ENCODE peak calls at places on chromosomes 1 and 21, in eight cellular contexts. K is glutamatergic neuron, O is WTC11, R is left lung, B is fibroblast of pulmonary artery, Q is HCT116, A is AG10803, I is left ventricle myocardium inferior. M is an unnamed sample.

GRCh38 chr1:153343811-153344717 is 4.6 kb downstream of the PGLYRP4 start:
- DNase-seq in K (no peak), O (no peak), R (no peak), B (no peak), Q (no peak), A (no peak), I (no peak), M (no peak)

GRCh38 chr1:160428655-160429054 is 28.3 kb downstream of the VANGL2 start:
- DNase-seq in K (peak), O (peak), R (no peak), B (peak), Q (peak), A (peak), I (no peak), M (no peak)

GRCh38 chr1:230230948-230231738 is 164.1 kb downstream of the GALNT2 start:
- DNase-seq in K (no peak), O (no peak), R (peak), B (no peak), Q (no peak), A (no peak), I (no peak), M (no peak)

GRCh38 chr1:101474039-101474665 is 237.3 kb downstream of the S1PR1 start:
- DNase-seq in K (no peak), O (peak), R (no peak), B (no peak), Q (peak), A (no peak), I (no peak), M (no peak)

GRCh38 chr1:46510341-46510997 is 20.8 kb downstream of the DMBX1 start:
- DNase-seq in K (no peak), O (no peak), R (no peak), B (no peak), Q (no peak), A (no peak), I (no peak), M (no peak)

GRCh38 chr1:148318900-148319242 is 164.2 kb downstream of the PPIAL4G start:
- DNase-seq in K (no peak), O (no peak), R (no peak), B (no peak), Q (no peak), A (no peak), I (no peak), M (no peak)

GRCh38 chr1:193685986-193686385 is 499.6 kb upstream of the B3GALT2 start:
- DNase-seq in K (no peak), O (no peak), R (no peak), B (no peak), Q (no peak), A (no peak), I (no peak), M (no peak)

GRCh38 chr1:31297273-31298247 is 728 bp downstream of the ZCCHC17 start:
- DNase-seq in K (peak), O (no peak), R (no peak), B (peak), Q (no peak), A (peak), I (no peak), M (no peak)

GRCh38 chr21:14591882-14592281 is 45.8 kb upstream of the SAMSN1 start:
- DNase-seq in K (no peak), O (no peak), R (peak), B (peak), Q (no peak), A (peak), I (no peak), M (no peak)

GRCh38 chr1:6860401-6860800 is 75.1 kb downstream of the CAMTA1 start:
- DNase-seq in K (no peak), O (no peak), R (no peak), B (peak), Q (peak), A (peak), I (no peak), M (no peak)

GRCh38 chr1:6888870-6889269 is 103.6 kb downstream of the CAMTA1 start:
- DNase-seq in K (no peak), O (no peak), R (no peak), B (no peak), Q (no peak), A (no peak), I (no peak), M (no peak)

GRCh38 chr1:245963649-245964048 is 543.4 kb downstream of the SMYD3 start:
- DNase-seq in K (no peak), O (no peak), R (no peak), B (no peak), Q (no peak), A (no peak), I (no peak), M (no peak)

GRCh38 chr1:59412705-59413326 is 115.9 kb downstream of the FGGY start:
- DNase-seq in K (no peak), O (no peak), R (no peak), B (no peak), Q (no peak), A (no peak), I (no peak), M (no peak)

GRCh38 chr1:28509705-28510349 is 4.0 kb downstream of the RCC1 start:
- DNase-seq in K (no peak), O (no peak), R (no peak), B (no peak), Q (no peak), A (no peak), I (no peak), M (no peak)

GRCh38 chr1:42852608-42852980 is 6.2 kb downstream of the ZNF691 start:
- DNase-seq in K (no peak), O (no peak), R (no peak), B (no peak), Q (no peak), A (peak), I (no peak), M (no peak)

GRCh38 chr1:44327679-44328491 is 27.2 kb downstream of the ERI3 start:
- DNase-seq in K (peak), O (peak), R (peak), B (peak), Q (peak), A (peak), I (peak), M (peak)

GRCh38 chr21:35528109-35529042 is 479.3 kb upstream of the RUNX1 start:
- DNase-seq in K (no peak), O (no peak), R (peak), B (peak), Q (no peak), A (no peak), I (peak), M (no peak)

GRCh38 chr1:3434406-3435110 is 19.9 kb upstream of the ARHGEF16 start:
- DNase-seq in K (no peak), O (no peak), R (no peak), B (no peak), Q (no peak), A (no peak), I (no peak), M (no peak)

GRCh38 chr1:98454666-98455065 is 206.9 kb upstream of the SNX7 start:
- DNase-seq in K (no peak), O (no peak), R (no peak), B (no peak), Q (no peak), A (no peak), I (no peak), M (no peak)

GRCh38 chr1:211485480-211485857 is 6.5 kb downstream of the RD3 start:
- DNase-seq in K (no peak), O (no peak), R (no peak), B (no peak), Q (no peak), A (no peak), I (no peak), M (no peak)

GRCh38 chr1:37449936-37450335 is 24.4 kb upstream of the ZC3H12A start:
- DNase-seq in K (no peak), O (no peak), R (peak), B (no peak), Q (no peak), A (peak), I (no peak), M (no peak)

GRCh38 chr1:156870734-156871133 is 10.1 kb downstream of the NTRK1 start:
- DNase-seq in K (no peak), O (no peak), R (no peak), B (peak), Q (no peak), A (peak), I (no peak), M (no peak)

GRCh38 chr1:199042193-199042592 is 403.4 kb downstream of the PTPRC start:
- DNase-seq in K (no peak), O (no peak), R (no peak), B (no peak), Q (no peak), A (no peak), I (no peak), M (no peak)

GRCh38 chr1:233516732-233517131 is 97.2 kb upstream of the KCNK1 start:
- DNase-seq in K (no peak), O (no peak), R (no peak), B (no peak), Q (no peak), A (no peak), I (no peak), M (no peak)
- TF ChIP-seq CTCF in K (no peak), O (no peak), R (no peak), B (no peak), Q (no peak), A (no peak), I (no peak), M (no peak)

DNA sequence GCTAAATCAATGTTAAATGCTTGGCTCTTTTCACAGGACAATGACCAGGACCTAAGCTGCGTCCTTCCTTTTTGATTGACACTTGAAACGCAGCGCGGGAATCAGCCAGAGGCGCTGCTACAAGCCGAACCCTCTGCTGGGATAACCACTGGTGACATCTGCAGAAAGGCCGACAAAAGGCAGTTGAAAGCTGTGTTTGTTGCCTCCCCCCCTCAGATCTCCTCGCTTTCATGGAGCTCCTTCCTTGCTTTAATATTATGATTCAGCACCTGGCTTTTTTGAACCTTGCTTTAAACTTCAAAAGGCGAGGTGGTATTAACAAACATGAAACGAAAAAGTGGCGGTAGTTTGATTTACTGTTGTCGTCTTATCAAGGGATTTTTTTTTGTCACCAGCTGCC is 204.5 kb upstream of the PROX1 start:
- DNase-seq in K (no peak), O (no peak), R (no peak), B (no peak), Q (no peak), A (no peak), I (no peak), M (no peak)
- TF ChIP-seq CTCF in K (no peak), O (no peak), R (no peak), B (no peak), Q (no peak), A (no peak), I (no peak), M (no peak)

DNA sequence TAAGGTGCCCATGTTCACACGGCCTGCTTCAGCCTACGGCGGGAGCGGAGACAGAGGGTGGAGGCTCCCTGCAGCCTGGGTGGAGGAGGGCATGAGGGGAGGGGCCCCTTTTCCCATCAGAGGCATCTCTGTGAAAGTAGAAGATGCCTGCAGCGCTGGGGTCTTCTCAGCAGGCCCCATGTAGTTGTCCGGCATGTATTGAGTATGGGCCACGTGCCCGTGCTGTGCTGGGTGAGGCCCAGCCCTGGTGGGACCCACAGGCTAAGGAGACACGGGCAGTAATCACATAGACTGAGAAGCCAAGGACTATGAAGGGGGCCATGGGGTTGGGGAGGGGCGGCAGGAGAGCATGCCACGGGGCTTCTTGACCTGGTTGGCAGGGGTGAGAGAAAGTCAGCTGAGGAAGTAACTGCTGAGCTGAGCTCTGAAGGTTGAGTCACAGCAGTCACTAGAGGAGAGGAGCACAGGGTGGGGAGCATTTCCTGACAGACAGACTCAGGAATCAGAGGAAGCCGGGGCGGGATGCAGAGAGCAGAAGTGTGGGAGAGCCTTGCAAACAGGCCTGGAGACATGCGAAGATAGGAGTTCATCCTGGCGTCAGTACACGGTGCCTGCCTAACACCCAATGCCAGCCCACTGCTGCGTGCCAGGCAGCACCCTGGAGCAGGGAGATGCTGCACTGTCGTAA is 21.6 kb downstream of the PSEN2 start:
- DNase-seq in K (no peak), O (no peak), R (peak), B (peak), Q (no peak), A (no peak), I (no peak), M (no peak)
- TF ChIP-seq CTCF in K (no peak), O (no peak), R (no peak), B (no peak), Q (no peak), A (no peak), I (no peak), M (no peak)

DNA sequence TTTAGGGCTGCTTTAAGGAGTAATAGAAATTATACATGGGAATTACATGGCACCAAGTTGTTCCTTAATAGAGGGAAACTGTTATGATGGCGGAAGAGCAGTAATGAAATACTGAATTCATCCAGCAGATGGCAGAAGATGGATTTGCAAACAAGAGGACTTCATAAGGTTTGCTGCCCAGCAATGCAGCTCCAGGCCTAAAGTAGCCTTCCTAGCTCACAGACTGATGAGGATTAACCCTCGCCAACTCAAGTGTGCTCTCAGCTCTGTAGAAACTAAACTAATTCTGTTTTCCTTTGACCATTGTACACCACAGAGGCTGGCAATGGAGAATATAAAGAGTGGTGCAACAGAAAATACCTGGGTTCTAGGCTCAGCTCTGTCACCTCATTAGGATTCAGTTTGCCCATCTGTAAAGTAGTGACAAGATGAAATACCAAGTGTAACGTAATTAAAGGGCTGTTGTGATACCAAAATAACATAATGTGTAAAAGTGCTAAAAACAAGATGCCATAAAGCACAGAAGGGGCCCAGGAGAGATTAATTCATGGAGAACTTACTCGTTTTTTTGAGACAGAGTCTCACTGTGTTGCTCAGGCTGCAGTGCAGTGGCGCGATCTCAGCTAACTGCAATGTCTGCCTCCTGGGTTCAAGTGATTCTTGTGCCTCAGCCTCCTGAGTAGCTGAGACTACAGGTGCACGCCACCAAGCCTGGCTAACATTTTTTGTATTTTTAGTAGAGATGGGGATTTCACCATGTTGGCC is 102.4 kb upstream of the SERBP1 start:
- DNase-seq in K (peak), O (peak), R (no peak), B (peak), Q (peak), A (peak), I (no peak), M (peak)
- TF ChIP-seq CTCF in K (peak), O (peak), R (peak), B (peak), Q (peak), A (peak), I (peak), M (peak)

GRCh38 chr1:170290226-170290625 is 144.5 kb downstream of the NTMT2 start:
- DNase-seq in K (no peak), O (no peak), R (no peak), B (no peak), Q (no peak), A (peak), I (no peak), M (no peak)

GRCh38 chr1:170290971-170291370 is 145.2 kb downstream of the NTMT2 start:
- DNase-seq in K (no peak), O (no peak), R (no peak), B (no peak), Q (no peak), A (peak), I (no peak), M (no peak)

GRCh38 chr1:170284425-170284824 is 138.7 kb downstream of the NTMT2 start:
- DNase-seq in K (no peak), O (no peak), R (no peak), B (no peak), Q (no peak), A (no peak), I (no peak), M (no peak)

GRCh38 chr1:170285027-170285426 is 139.3 kb downstream of the NTMT2 start:
- DNase-seq in K (no peak), O (no peak), R (no peak), B (no peak), Q (no peak), A (no peak), I (no peak), M (no peak)

DNA sequence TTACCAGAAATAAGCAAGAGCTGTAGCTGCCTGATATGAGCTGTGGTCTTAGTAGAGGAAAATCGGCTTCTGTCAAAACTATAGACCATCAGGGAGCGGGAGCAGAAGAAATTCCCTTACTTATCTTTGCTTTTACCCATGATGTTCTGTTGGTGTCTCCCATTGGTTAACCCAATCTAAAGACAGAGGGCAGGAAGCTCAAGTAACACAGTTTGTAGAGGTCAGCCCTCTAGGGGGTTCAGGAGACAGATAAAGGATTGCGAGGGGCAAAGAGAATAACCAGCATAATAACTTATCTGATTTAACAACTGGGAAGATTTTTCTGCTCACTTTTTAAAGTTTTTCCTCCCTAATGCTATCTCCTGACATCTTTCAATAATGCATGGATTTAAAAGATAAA is 142.4 kb downstream of the NTMT2 start:
- DNase-seq in K (no peak), O (no peak), R (no peak), B (no peak), Q (no peak), A (no peak), I (no peak), M (no peak)
- TF ChIP-seq CTCF in K (no peak), O (no peak), R (no peak), B (no peak), Q (no peak), A (no peak), I (no peak), M (no peak)

GRCh38 chr1:166379447-166379846 is 212.6 kb upstream of the FAM78B start:
- DNase-seq in K (no peak), O (no peak), R (no peak), B (no peak), Q (no peak), A (no peak), I (peak), M (no peak)
- TF ChIP-seq CTCF in K (no peak), O (no peak), R (no peak), B (no peak), Q (no peak), A (no peak), I (no peak), M (no peak)

GRCh38 chr1:151888972-151889570 is 20.2 kb downstream of the THEM4 start:
- DNase-seq in K (no peak), O (no peak), R (no peak), B (no peak), Q (no peak), A (no peak), I (no peak), M (no peak)
- TF ChIP-seq CTCF in K (peak), O (peak), R (no peak), B (peak), Q (peak), A (peak), I (peak), M (peak)

DNA sequence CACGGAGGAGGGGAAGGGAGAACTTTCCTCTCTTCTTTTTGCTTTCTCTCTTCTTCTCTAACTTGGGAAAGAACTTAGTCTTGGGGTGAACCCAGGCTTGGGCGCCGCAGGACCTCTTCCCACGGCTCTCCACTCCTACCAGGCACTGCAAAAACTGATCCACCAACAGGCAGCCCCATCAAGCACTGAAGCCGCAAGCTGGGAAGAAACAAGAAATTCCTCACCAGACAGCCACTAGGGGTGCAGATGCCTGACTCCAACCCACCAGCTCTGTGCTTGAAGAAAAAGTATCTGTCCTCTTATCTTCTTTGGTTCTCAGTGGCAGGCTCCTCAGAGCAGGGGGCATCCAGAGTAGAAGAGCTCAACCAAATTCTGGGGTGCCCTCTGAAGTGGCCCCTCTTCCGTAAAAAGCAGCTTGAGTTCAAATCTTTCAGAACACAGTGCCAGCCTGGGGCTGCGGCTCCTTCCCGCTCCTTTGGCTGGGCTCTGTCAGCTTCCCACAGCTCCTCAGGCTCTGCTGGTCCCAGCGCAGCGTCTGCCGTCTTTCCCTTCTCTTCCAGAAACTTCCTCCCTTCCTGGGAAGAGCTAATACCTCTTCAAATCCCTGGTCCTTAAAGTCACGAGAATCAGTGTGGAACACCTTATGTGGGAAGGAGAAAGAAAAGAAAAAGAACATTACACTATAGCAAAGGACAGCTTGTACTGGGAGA is 2.4 kb downstream of the SLC41A1 start:
- DNase-seq in K (no peak), O (peak), R (no peak), B (peak), Q (no peak), A (no peak), I (no peak), M (no peak)
- TF ChIP-seq CTCF in K (no peak), O (no peak), R (no peak), B (peak), Q (no peak), A (peak), I (no peak), M (peak)

GRCh38 chr1:19651141-19651737 is 7.1 kb downstream of the NBL1 start:
- DNase-seq in K (peak), O (peak), R (no peak), B (peak), Q (no peak), A (peak), I (peak), M (no peak)
- TF ChIP-seq CTCF in K (peak), O (peak), R (peak), B (peak), Q (peak), A (peak), I (peak), M (peak)

DNA sequence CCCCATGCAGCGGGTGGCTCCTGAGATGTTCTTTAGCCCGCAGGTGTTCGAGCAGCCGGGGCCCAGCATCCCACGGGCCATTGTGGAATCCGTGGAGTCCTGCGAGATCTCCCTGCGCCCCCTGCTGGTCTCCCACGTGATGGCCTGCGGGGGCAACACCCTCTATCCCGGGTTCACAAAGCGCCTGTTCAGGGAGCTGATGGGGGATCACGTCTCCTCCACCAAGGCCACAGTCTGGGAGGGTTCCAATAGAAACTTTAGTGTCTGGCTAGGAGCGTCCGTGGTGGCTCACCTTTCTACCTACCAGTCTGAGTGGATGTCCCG is 71.0 kb downstream of the ACTL8 start:
- DNase-seq in K (peak), O (peak), R (no peak), B (peak), Q (peak), A (peak), I (peak), M (no peak)
- TF ChIP-seq CTCF in K (peak), O (peak), R (peak), B (peak), Q (peak), A (peak), I (peak), M (peak)